ENCODE peak calls at places on chromosome 9, in five cellular contexts. C is A549, W is stomach, M is sigmoid colon, J is K562. D is an unnamed sample.

GRCh38 chr9:28956111-28956880 is 1383.0 kb upstream of the C9orf72 start:
- DNase-seq in C (no peak), W (no peak), M (no peak), J (no peak), D (no peak)

GRCh38 chr9:121222524-121223171 is 21.0 kb upstream of the RAB14 start:
- DNase-seq in C (no peak), W (no peak), M (no peak), J (peak), D (no peak)

GRCh38 chr9:133524146-133524545 is 613 bp downstream of the MYMK start:
- DNase-seq in C (no peak), W (no peak), M (no peak), J (no peak), D (no peak)

GRCh38 chr9:137832191-137832700 is 45.3 kb upstream of the CACNA1B start:
- DNase-seq in C (no peak), W (no peak), M (no peak), J (no peak), D (no peak)

GRCh38 chr9:68515304-68516017 is 25.2 kb downstream of the TMEM252 start:
- DNase-seq in C (no peak), W (peak), M (no peak), J (no peak), D (no peak)

GRCh38 chr9:85130260-85130659 is 460.7 kb downstream of the NTRK2 start:
- DNase-seq in C (no peak), W (no peak), M (no peak), J (no peak), D (no peak)

GRCh38 chr9:7656648-7657047 is 142.9 kb downstream of the DMAC1 start:
- DNase-seq in C (no peak), W (peak), M (no peak), J (no peak), D (no peak)

GRCh38 chr9:121299125-121299466 is 31.1 kb downstream of the GSN start:
- DNase-seq in C (no peak), W (no peak), M (peak), J (no peak), D (peak)

GRCh38 chr9:84953797-84954695 is 284.5 kb downstream of the NTRK2 start:
- DNase-seq in C (peak), W (peak), M (peak), J (peak), D (peak)

GRCh38 chr9:5529683-5530221 is 19.4 kb downstream of the PDCD1LG2 start:
- DNase-seq in C (no peak), W (no peak), M (no peak), J (no peak), D (no peak)

GRCh38 chr9:87685431-87685830 is 40.5 kb upstream of the CTSL start:
- DNase-seq in C (no peak), W (no peak), M (no peak), J (no peak), D (no peak)

GRCh38 chr9:78575041-78575440 is 278.1 kb downstream of the PSAT1 start:
- DNase-seq in C (no peak), W (no peak), M (no peak), J (no peak), D (no peak)

GRCh38 chr9:10134266-10134665 is 478.5 kb downstream of the PTPRD start:
- DNase-seq in C (no peak), W (no peak), M (no peak), J (no peak), D (no peak)

GRCh38 chr9:13163946-13164345 is 115.5 kb downstream of the MPDZ start:
- DNase-seq in C (no peak), W (no peak), M (no peak), J (no peak), D (no peak)

GRCh38 chr9:121233906-121234901 is 32.5 kb upstream of the RAB14 start:
- DNase-seq in C (no peak), W (no peak), M (no peak), J (peak), D (no peak)

GRCh38 chr9:115633099-115633498 is 515.1 kb upstream of the TNC start:
- DNase-seq in C (no peak), W (no peak), M (no peak), J (no peak), D (no peak)

GRCh38 chr9:91483189-91483691 is 59.6 kb upstream of the NFIL3 start:
- DNase-seq in C (no peak), W (no peak), M (no peak), J (no peak), D (no peak)
- TF ChIP-seq EP300 in C (no peak), W (peak), M (no peak), J (no peak), D (no peak)

DNA sequence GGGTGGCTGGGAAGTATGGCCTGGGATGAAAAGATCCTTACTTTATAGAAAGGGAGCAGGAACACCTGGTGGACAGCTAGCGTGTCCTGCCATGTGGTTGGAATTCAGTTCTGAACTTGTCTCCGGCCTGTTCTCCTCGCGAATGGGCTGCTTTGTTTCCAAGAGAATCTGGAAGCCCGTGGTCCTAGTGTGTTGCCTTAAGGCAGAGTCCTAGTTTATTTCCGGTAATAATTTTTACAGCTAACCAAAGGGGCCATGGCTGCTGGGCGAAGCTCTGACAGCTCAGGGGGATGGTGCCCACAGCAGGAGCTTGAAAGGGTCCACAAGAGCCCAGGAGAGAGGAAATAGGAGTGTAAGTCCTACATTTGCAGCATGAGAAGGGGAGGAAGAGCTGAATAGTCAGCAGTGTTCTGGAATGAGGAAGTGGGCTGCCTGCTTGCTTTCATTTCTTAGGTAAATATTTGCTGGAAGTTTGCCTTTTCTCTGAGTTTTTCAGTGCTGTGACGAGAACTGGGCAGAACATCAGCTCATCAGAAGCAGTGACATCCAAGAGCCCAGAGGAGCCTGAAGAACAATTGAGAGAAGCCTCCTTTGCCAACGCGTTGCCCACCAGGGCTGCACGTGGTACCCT is 13.1 kb upstream of the IGFBPL1 start:
- DNase-seq in C (peak), W (peak), M (no peak), J (no peak), D (no peak)
- TF ChIP-seq EP300 in C (no peak), W (no peak), M (no peak), J (no peak), D (no peak)

GRCh38 chr9:127896395-127897193 is 2.8 kb downstream of the ST6GALNAC6 start:
- DNase-seq in C (no peak), W (no peak), M (peak), J (no peak), D (no peak)

GRCh38 chr9:127897194-127897692 is 2.2 kb downstream of the ST6GALNAC6 start:
- DNase-seq in C (peak), W (peak), M (peak), J (peak), D (peak)

GRCh38 chr9:127895811-127896210 is 3.6 kb downstream of the ST6GALNAC6 start:
- DNase-seq in C (no peak), W (no peak), M (no peak), J (no peak), D (no peak)

GRCh38 chr9:127899200-127899943 is at the start of gene ST6GALNAC6:
- DNase-seq in C (peak), W (peak), M (peak), J (peak), D (peak)

GRCh38 chr9:127898433-127899199 is 787 bp downstream of the ST6GALNAC6 start:
- DNase-seq in C (no peak), W (no peak), M (peak), J (peak), D (no peak)
- TF ChIP-seq EP300 in C (no peak), W (no peak), M (no peak), J (no peak), D (no peak)

GRCh38 chr9:89635007-89635742 is 30.4 kb downstream of the GADD45G start:
- DNase-seq in C (no peak), W (peak), M (no peak), J (no peak), D (no peak)
- TF ChIP-seq EP300 in C (no peak), W (no peak), M (no peak), J (no peak), D (no peak)

DNA sequence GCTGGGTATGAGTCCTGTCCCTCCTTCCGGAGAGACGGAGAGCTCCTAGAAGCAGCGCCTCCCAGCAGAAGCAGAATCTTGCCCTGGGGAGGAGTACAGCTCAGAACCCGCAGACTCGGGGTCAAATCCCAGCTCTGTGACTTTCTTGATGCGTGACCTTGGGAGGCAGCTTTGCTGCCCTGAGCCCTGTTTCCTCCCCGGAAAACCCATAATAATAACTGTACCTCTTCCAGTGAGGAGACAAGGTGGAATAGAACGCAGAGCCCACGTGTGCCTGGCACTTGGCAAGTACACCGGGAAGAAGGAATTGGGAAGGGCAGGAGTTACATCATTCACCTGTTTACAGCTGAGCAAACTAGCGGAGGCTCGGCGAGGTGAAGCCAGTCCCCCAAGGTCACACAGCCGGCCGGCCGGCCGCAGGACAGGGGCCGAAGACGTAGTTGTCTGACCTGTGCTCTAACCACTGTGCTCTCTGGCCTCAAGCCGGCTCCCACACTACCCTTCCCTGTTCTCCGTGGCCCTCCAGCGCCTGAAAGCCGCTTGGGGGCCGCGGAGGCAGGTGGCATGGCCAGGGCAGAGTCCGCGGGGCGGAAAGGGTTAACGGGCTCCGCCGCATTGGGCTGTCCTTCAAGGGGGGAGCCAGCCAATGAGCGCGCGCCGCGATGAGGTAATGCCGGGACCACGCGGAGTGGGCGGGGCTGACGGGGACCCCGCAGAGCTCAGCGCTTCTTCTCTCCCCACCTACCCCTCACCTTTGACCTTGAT is 125.3 kb downstream of the C9orf50 start:
- DNase-seq in C (peak), W (peak), M (peak), J (peak), D (peak)
- TF ChIP-seq EP300 in C (peak), W (no peak), M (no peak), J (no peak), D (no peak)

GRCh38 chr9:129467739-129468666 is 152.9 kb downstream of the C9orf50 start:
- DNase-seq in C (no peak), W (no peak), M (no peak), J (no peak), D (no peak)

GRCh38 chr9:129469988-129470316 is 150.9 kb downstream of the C9orf50 start:
- DNase-seq in C (no peak), W (no peak), M (no peak), J (no peak), D (no peak)

GRCh38 chr9:129471201-129472019 is 149.5 kb downstream of the C9orf50 start:
- DNase-seq in C (no peak), W (no peak), M (no peak), J (no peak), D (no peak)

GRCh38 chr9:129467004-129467588 is 153.8 kb downstream of the C9orf50 start:
- DNase-seq in C (no peak), W (no peak), M (no peak), J (no peak), D (no peak)

DNA sequence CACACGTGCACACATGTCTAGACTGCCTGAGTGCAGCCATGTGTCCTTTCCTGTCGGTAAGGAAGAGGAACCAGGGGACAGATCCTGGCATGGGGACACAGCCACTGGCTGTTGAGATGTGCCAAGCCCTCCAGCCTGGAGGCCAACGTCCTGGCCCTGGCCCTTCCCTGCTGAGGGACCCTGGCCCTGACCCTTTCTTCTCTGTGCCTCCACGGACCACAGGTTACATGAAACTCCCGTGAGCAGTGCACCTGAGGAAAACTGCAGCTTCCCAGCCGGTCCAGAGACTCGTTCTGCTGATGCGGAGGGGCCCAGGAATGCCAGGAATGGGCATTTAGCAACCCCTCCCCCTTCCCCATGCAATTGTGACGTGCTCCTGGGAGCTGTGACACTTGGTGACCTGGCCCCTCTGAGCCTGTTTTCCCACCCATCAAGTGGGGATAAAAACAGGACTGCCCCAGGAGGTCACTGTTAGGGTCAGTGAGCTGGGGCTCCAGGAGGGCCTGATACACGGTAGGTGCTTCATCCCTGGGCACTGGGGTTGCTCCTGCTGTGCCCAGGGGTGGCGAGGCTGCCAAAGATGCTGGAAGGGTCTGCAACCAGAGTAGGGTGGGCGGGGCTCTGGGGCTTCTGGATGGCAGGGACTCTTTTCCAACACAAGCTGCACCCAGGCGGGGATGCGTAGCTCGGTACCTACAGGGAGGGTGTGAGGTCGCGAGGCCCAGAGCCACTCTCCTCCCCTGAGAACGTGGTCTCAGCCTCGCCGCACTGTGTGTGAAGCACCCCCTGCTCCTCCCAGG is 151.5 kb downstream of the C9orf50 start:
- DNase-seq in C (no peak), W (no peak), M (no peak), J (no peak), D (no peak)
- TF ChIP-seq EP300 in C (no peak), W (no peak), M (no peak), J (no peak), D (no peak)

GRCh38 chr9:93132946-93133640 is 958 bp downstream of the NINJ1 start:
- DNase-seq in C (peak), W (no peak), M (peak), J (no peak), D (peak)

GRCh38 chr9:93134740-93135444 is 841 bp upstream of the NINJ1 start:
- DNase-seq in C (no peak), W (no peak), M (peak), J (no peak), D (no peak)

GRCh38 chr9:93132287-93132927 is 1.6 kb downstream of the NINJ1 start:
- DNase-seq in C (peak), W (peak), M (peak), J (peak), D (peak)

GRCh38 chr9:93133641-93134017 is 422 bp downstream of the NINJ1 start:
- DNase-seq in C (peak), W (peak), M (peak), J (peak), D (no peak)

GRCh38 chr9:93134018-93134739 is at the start of gene NINJ1:
- DNase-seq in C (peak), W (peak), M (peak), J (peak), D (no peak)
- TF ChIP-seq EP300 in C (no peak), W (no peak), M (no peak), J (no peak), D (no peak)

GRCh38 chr9:108142504-108143201 is 653.1 kb upstream of the KLF4 start:
- DNase-seq in C (no peak), W (peak), M (peak), J (no peak), D (peak)
- TF ChIP-seq EP300 in C (no peak), W (peak), M (peak), J (no peak), D (peak)